ENCODE peak calls at places on chromosomes 11 and 22, in ten cellular contexts. A is AG04450; Z is nucleus accumbens; V is GM12891; I is activated T-cell treated with anti-CD3 and anti-CD28 coated beads for 1 hour; C is activated naive CD4-positive, alpha-beta T cell; S is AG08395; D is SHP77 treated with DMSO at 0.1 percent for 48 hours; T is HFFc6; E is Kasumi-1. K is an unnamed sample.

GRCh38 chr11:126280595-126280994 is 2.3 kb upstream of the TIRAP start:
- DNase-seq in A (no peak), Z (no peak), V (no peak), I (no peak), C (no peak), S (no peak), D (no peak), T (no peak), E (peak; percentile 62), K (peak; percentile 49)

GRCh38 chr22:50672471-50673230 is at the start of gene SHANK3:
- DNase-seq in A (no peak), Z (no peak), V (no peak), I (no peak), C (no peak), S (peak; percentile 2), D (no peak), T (no peak), E (peak; percentile 89), K (peak; percentile 95)

GRCh38 chr11:69654660-69655478 is 13.9 kb downstream of the CCND1 start:
- DNase-seq in A (no peak), Z (no peak), V (no peak), I (no peak), C (no peak), S (peak; percentile 50), D (peak; percentile 60), T (no peak), E (no peak), K (no peak)

GRCh38 chr11:20000022-20000392 is 160.3 kb downstream of the DBX1 start:
- DNase-seq in A (no peak), Z (no peak), V (no peak), I (no peak), C (no peak), S (no peak), D (no peak), T (no peak), E (no peak), K (no peak)

GRCh38 chr11:74449369-74449931 is 17.9 kb downstream of the KCNE3 start:
- DNase-seq in A (peak; percentile 55), Z (peak; percentile 21), V (no peak), I (peak; percentile 9), C (no peak), S (peak; percentile 80), D (peak; percentile 95), T (peak; percentile 85), E (peak; percentile 89), K (peak; percentile 57)

GRCh38 chr11:130634981-130635473 is 186.6 kb downstream of the ADAMTS15 start:
- DNase-seq in A (no peak), Z (no peak), V (no peak), I (no peak), C (no peak), S (peak; percentile 47), D (peak; percentile 71), T (peak; percentile 38), E (no peak), K (no peak)

GRCh38 chr22:50705219-50705691 is 32.6 kb downstream of the SHANK3 start:
- DNase-seq in A (peak; percentile 49), Z (peak; percentile 58), V (no peak), I (no peak), C (no peak), S (no peak), D (peak; percentile 70), T (no peak), E (no peak), K (no peak)

GRCh38 chr11:99632969-99633368 is 612.2 kb downstream of the CNTN5 start:
- DNase-seq in A (no peak), Z (no peak), V (no peak), I (no peak), C (no peak), S (no peak), D (no peak), T (no peak), E (peak; percentile 78), K (no peak)

GRCh38 chr11:84819128-84819527 is 808.0 kb downstream of the DLG2 start:
- DNase-seq in A (no peak), Z (no peak), V (no peak), I (no peak), C (no peak), S (no peak), D (no peak), T (no peak), E (no peak), K (no peak)

GRCh38 chr22:19576460-19577421 is 52.5 kb upstream of the CLDN5 start:
- DNase-seq in A (no peak), Z (no peak), V (peak; percentile 50), I (peak; percentile 35), C (no peak), S (peak; percentile 61), D (peak; percentile 42), T (peak; percentile 53), E (peak; percentile 97), K (peak; percentile 77)

GRCh38 chr11:45285931-45286632 is at the start of gene SYT13:
- DNase-seq in A (no peak), Z (peak; percentile 12), V (no peak), I (no peak), C (no peak), S (no peak), D (peak; percentile 44), T (no peak), E (no peak), K (no peak)

GRCh38 chr11:123187670-123188507 is 7.2 kb downstream of the CLMP start:
- DNase-seq in A (no peak), Z (no peak), V (no peak), I (no peak), C (no peak), S (no peak), D (no peak), T (peak; percentile 23), E (no peak), K (no peak)

GRCh38 chr22:43337946-43338345 is 5.2 kb downstream of the SCUBE1 start:
- DNase-seq in A (no peak), Z (no peak), V (no peak), I (no peak), C (no peak), S (no peak), D (no peak), T (no peak), E (no peak), K (no peak)

GRCh38 chr11:35785287-35786167 is 123.0 kb downstream of the TRIM44 start:
- DNase-seq in A (no peak), Z (no peak), V (no peak), I (no peak), C (no peak), S (no peak), D (no peak), T (no peak), E (no peak), K (no peak)

GRCh38 chr11:33802414-33802950 is 28.2 kb upstream of the FBXO3 start:
- DNase-seq in A (peak; percentile 67), Z (peak; percentile 32), V (no peak), I (peak; percentile 3), C (peak; percentile 2), S (peak; percentile 86), D (peak; percentile 77), T (peak; percentile 80), E (peak; percentile 55), K (peak; percentile 6)

GRCh38 chr22:24023204-24023789 is 12.2 kb downstream of the CABIN1 start:
- DNase-seq in A (no peak), Z (no peak), V (no peak), I (no peak), C (no peak), S (no peak), D (no peak), T (no peak), E (no peak), K (no peak)

K was measured in GDM1.